ENCODE peak calls at places on chromosomes 1 and 21, in five cellular contexts. One of them, this sample, is unnamed.

GRCh38 chr1:241622708-241623107 is 17.5 kb downstream of the CHML start:
- DNase-seq in upper lobe of right lung: no peak
- DNase-seq in cardiac muscle cell: no peak
- DNase-seq in left ventricle myocardium inferior: no peak
- DNase-seq in SK-N-SH: no peak
- DNase-seq in this sample: no peak

GRCh38 chr1:183126528-183126927 is 59.5 kb upstream of the LAMC2 start:
- DNase-seq in upper lobe of right lung: no peak
- DNase-seq in cardiac muscle cell: no peak
- DNase-seq in SK-N-SH: no peak
- DNase-seq in left ventricle myocardium inferior: no peak
- DNase-seq in this sample: no peak

GRCh38 chr1:154961497-154962237 is at the start of gene PYGO2:
- DNase-seq in cardiac muscle cell: peak
- DNase-seq in left ventricle myocardium inferior: peak
- DNase-seq in upper lobe of right lung: peak
- DNase-seq in SK-N-SH: peak
- DNase-seq in this sample: peak

GRCh38 chr1:32998997-32999396 is 34.4 kb upstream of the RNF19B start:
- DNase-seq in upper lobe of right lung: no peak
- DNase-seq in SK-N-SH: no peak
- DNase-seq in cardiac muscle cell: no peak
- DNase-seq in left ventricle myocardium inferior: peak
- DNase-seq in this sample: no peak

GRCh38 chr1:244322791-244323521 is 128.8 kb downstream of the ADSS2 start:
- DNase-seq in upper lobe of right lung: no peak
- DNase-seq in SK-N-SH: no peak
- DNase-seq in cardiac muscle cell: no peak
- DNase-seq in left ventricle myocardium inferior: no peak
- DNase-seq in this sample: no peak

GRCh38 chr1:39393645-39394044 is 97.8 kb upstream of the BMP8A start:
- DNase-seq in cardiac muscle cell: no peak
- DNase-seq in upper lobe of right lung: no peak
- DNase-seq in left ventricle myocardium inferior: no peak
- DNase-seq in SK-N-SH: no peak
- DNase-seq in this sample: no peak

GRCh38 chr1:1797731-1798341 is 19.6 kb upstream of the NADK start:
- DNase-seq in upper lobe of right lung: no peak
- DNase-seq in SK-N-SH: no peak
- DNase-seq in cardiac muscle cell: no peak
- DNase-seq in left ventricle myocardium inferior: no peak
- DNase-seq in this sample: no peak

GRCh38 chr1:184590163-184590750 is 164.4 kb downstream of the EDEM3 start:
- DNase-seq in SK-N-SH: no peak
- DNase-seq in left ventricle myocardium inferior: no peak
- DNase-seq in cardiac muscle cell: no peak
- DNase-seq in upper lobe of right lung: no peak
- DNase-seq in this sample: no peak

GRCh38 chr1:118144777-118145176 is 40.3 kb downstream of the SPAG17 start:
- DNase-seq in upper lobe of right lung: no peak
- DNase-seq in SK-N-SH: no peak
- DNase-seq in cardiac muscle cell: no peak
- DNase-seq in left ventricle myocardium inferior: no peak
- DNase-seq in this sample: no peak

GRCh38 chr1:207987164-207987563 is 76.2 kb upstream of the CD34 start:
- DNase-seq in left ventricle myocardium inferior: no peak
- DNase-seq in SK-N-SH: no peak
- DNase-seq in upper lobe of right lung: no peak
- DNase-seq in cardiac muscle cell: no peak
- DNase-seq in this sample: no peak

GRCh38 chr1:194014004-194014403 is 827.6 kb upstream of the B3GALT2 start:
- DNase-seq in upper lobe of right lung: no peak
- DNase-seq in cardiac muscle cell: no peak
- DNase-seq in SK-N-SH: no peak
- DNase-seq in left ventricle myocardium inferior: no peak
- DNase-seq in this sample: no peak

GRCh38 chr21:17371470-17371869 is 141.4 kb upstream of the CXADR start:
- DNase-seq in left ventricle myocardium inferior: no peak
- DNase-seq in upper lobe of right lung: no peak
- DNase-seq in cardiac muscle cell: no peak
- DNase-seq in SK-N-SH: no peak
- DNase-seq in this sample: no peak

GRCh38 chr1:16392740-16393139 is 25.7 kb downstream of the SZRD1 start:
- DNase-seq in cardiac muscle cell: no peak
- DNase-seq in left ventricle myocardium inferior: no peak
- DNase-seq in SK-N-SH: no peak
- DNase-seq in upper lobe of right lung: no peak
- DNase-seq in this sample: no peak

GRCh38 chr1:40897499-40897898 is 35.3 kb upstream of the CITED4 start:
- DNase-seq in left ventricle myocardium inferior: no peak
- DNase-seq in cardiac muscle cell: no peak
- DNase-seq in SK-N-SH: no peak
- DNase-seq in upper lobe of right lung: no peak
- DNase-seq in this sample: no peak

GRCh38 chr21:35298757-35299156 is 249.7 kb upstream of the RUNX1 start:
- DNase-seq in upper lobe of right lung: no peak
- DNase-seq in SK-N-SH: no peak
- DNase-seq in left ventricle myocardium inferior: no peak
- DNase-seq in cardiac muscle cell: no peak
- DNase-seq in this sample: no peak

GRCh38 chr1:38680801-38681510 is 178.6 kb downstream of the RRAGC start:
- DNase-seq in upper lobe of right lung: no peak
- DNase-seq in cardiac muscle cell: peak
- DNase-seq in left ventricle myocardium inferior: no peak
- DNase-seq in SK-N-SH: no peak
- DNase-seq in this sample: no peak

GRCh38 chr1:79133703-79134258 is 127.3 kb upstream of the ADGRL4 start:
- DNase-seq in upper lobe of right lung: no peak
- DNase-seq in left ventricle myocardium inferior: no peak
- DNase-seq in cardiac muscle cell: no peak
- DNase-seq in SK-N-SH: no peak
- DNase-seq in this sample: no peak

GRCh38 chr1:226349801-226350503 is 41.0 kb upstream of the LIN9 start:
- DNase-seq in SK-N-SH: peak
- DNase-seq in upper lobe of right lung: no peak
- DNase-seq in left ventricle myocardium inferior: no peak
- DNase-seq in cardiac muscle cell: no peak
- DNase-seq in this sample: no peak

GRCh38 chr1:190679032-190679431 is 201.4 kb upstream of the BRINP3 start:
- DNase-seq in SK-N-SH: no peak
- DNase-seq in cardiac muscle cell: no peak
- DNase-seq in left ventricle myocardium inferior: no peak
- DNase-seq in upper lobe of right lung: no peak
- DNase-seq in this sample: no peak

GRCh38 chr1:32048440-32048839 is 24.3 kb upstream of the TMEM39B start:
- DNase-seq in upper lobe of right lung: no peak
- DNase-seq in cardiac muscle cell: no peak
- DNase-seq in left ventricle myocardium inferior: no peak
- DNase-seq in SK-N-SH: no peak
- DNase-seq in this sample: no peak

GRCh38 chr1:93615201-93616150 is 66.2 kb downstream of the BCAR3 start:
- DNase-seq in cardiac muscle cell: no peak
- DNase-seq in left ventricle myocardium inferior: no peak
- DNase-seq in SK-N-SH: no peak
- DNase-seq in upper lobe of right lung: no peak
- DNase-seq in this sample: no peak

GRCh38 chr1:85330206-85330605 is 53.8 kb upstream of the BCL10 start:
- DNase-seq in cardiac muscle cell: no peak
- DNase-seq in SK-N-SH: no peak
- DNase-seq in left ventricle myocardium inferior: no peak
- DNase-seq in upper lobe of right lung: no peak
- DNase-seq in this sample: no peak

GRCh38 chr1:78627321-78627720 is 7.1 kb downstream of the IFI44L start:
- DNase-seq in upper lobe of right lung: no peak
- DNase-seq in left ventricle myocardium inferior: no peak
- DNase-seq in SK-N-SH: no peak
- DNase-seq in cardiac muscle cell: no peak
- DNase-seq in this sample: no peak

GRCh38 chr21:15701845-15702244 is 27.9 kb upstream of the USP25 start:
- DNase-seq in left ventricle myocardium inferior: no peak
- DNase-seq in upper lobe of right lung: no peak
- DNase-seq in SK-N-SH: no peak
- DNase-seq in cardiac muscle cell: no peak
- DNase-seq in this sample: no peak

GRCh38 chr1:201741763-201742342 is 87.1 kb upstream of the IPO9 start:
- DNase-seq in cardiac muscle cell: no peak
- DNase-seq in SK-N-SH: no peak
- DNase-seq in upper lobe of right lung: no peak
- DNase-seq in left ventricle myocardium inferior: no peak
- DNase-seq in this sample: no peak

GRCh38 chr1:16967095-16967567 is 13.3 kb downstream of the MFAP2 start:
- DNase-seq in SK-N-SH: peak
- DNase-seq in cardiac muscle cell: no peak
- DNase-seq in upper lobe of right lung: no peak
- DNase-seq in left ventricle myocardium inferior: peak
- DNase-seq in this sample: peak

GRCh38 chr1:20590313-20590777 is 1.4 kb downstream of the CDA start:
- DNase-seq in SK-N-SH: peak
- DNase-seq in cardiac muscle cell: no peak
- DNase-seq in upper lobe of right lung: peak
- DNase-seq in left ventricle myocardium inferior: no peak
- DNase-seq in this sample: no peak

GRCh38 chr1:180791806-180792205 is 120.9 kb upstream of the KIAA1614 start:
- DNase-seq in left ventricle myocardium inferior: no peak
- DNase-seq in SK-N-SH: no peak
- DNase-seq in upper lobe of right lung: no peak
- DNase-seq in cardiac muscle cell: no peak
- DNase-seq in this sample: no peak

GRCh38 chr1:210726621-210727020 is 397.9 kb downstream of the HHAT start:
- DNase-seq in left ventricle myocardium inferior: no peak
- DNase-seq in upper lobe of right lung: no peak
- DNase-seq in SK-N-SH: no peak
- DNase-seq in cardiac muscle cell: peak
- DNase-seq in this sample: peak

GRCh38 chr21:38171723-38172344 is 85.0 kb upstream of the KCNJ15 start:
- DNase-seq in upper lobe of right lung: no peak
- DNase-seq in SK-N-SH: no peak
- DNase-seq in cardiac muscle cell: peak
- DNase-seq in left ventricle myocardium inferior: no peak
- DNase-seq in this sample: no peak
- TF ChIP-seq CTCF in upper lobe of right lung: no peak
- TF ChIP-seq CTCF in SK-N-SH: peak
- TF ChIP-seq CTCF in cardiac muscle cell: peak
- TF ChIP-seq CTCF in left ventricle myocardium inferior: no peak
- TF ChIP-seq CTCF in this sample: no peak

DNA sequence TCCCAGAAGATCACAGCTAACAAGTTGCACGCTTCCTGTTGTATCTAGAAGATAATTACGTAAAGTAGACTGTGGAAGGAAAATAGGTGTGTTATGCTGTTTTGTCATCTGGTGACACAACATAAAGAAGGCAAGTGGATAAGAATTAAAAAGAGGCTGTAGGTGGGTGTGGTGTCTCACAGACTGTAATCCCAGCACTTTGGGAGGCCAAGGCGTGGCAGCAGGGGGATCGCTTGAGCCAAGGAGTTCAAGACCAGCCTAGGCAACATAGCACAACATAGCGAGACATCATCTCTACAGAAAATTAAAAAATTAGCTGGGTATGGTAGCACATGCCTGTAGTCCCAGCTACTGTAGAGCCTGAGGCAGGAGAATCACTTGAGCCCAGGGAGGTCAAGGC is 17.9 kb upstream of the ZNF281 start:
- DNase-seq in left ventricle myocardium inferior: no peak
- DNase-seq in SK-N-SH: no peak
- DNase-seq in upper lobe of right lung: no peak
- DNase-seq in cardiac muscle cell: no peak
- DNase-seq in this sample: no peak
- TF ChIP-seq CTCF in left ventricle myocardium inferior: no peak
- TF ChIP-seq CTCF in SK-N-SH: no peak
- TF ChIP-seq CTCF in upper lobe of right lung: no peak
- TF ChIP-seq CTCF in cardiac muscle cell: no peak
- TF ChIP-seq CTCF in this sample: no peak

GRCh38 chr1:60924964-60925798 is 157.2 kb upstream of the NFIA start:
- DNase-seq in upper lobe of right lung: no peak
- DNase-seq in cardiac muscle cell: no peak
- DNase-seq in left ventricle myocardium inferior: no peak
- DNase-seq in SK-N-SH: no peak
- DNase-seq in this sample: peak
- TF ChIP-seq CTCF in upper lobe of right lung: no peak
- TF ChIP-seq CTCF in cardiac muscle cell: no peak
- TF ChIP-seq CTCF in left ventricle myocardium inferior: no peak
- TF ChIP-seq CTCF in SK-N-SH: no peak
- TF ChIP-seq CTCF in this sample: no peak

DNA sequence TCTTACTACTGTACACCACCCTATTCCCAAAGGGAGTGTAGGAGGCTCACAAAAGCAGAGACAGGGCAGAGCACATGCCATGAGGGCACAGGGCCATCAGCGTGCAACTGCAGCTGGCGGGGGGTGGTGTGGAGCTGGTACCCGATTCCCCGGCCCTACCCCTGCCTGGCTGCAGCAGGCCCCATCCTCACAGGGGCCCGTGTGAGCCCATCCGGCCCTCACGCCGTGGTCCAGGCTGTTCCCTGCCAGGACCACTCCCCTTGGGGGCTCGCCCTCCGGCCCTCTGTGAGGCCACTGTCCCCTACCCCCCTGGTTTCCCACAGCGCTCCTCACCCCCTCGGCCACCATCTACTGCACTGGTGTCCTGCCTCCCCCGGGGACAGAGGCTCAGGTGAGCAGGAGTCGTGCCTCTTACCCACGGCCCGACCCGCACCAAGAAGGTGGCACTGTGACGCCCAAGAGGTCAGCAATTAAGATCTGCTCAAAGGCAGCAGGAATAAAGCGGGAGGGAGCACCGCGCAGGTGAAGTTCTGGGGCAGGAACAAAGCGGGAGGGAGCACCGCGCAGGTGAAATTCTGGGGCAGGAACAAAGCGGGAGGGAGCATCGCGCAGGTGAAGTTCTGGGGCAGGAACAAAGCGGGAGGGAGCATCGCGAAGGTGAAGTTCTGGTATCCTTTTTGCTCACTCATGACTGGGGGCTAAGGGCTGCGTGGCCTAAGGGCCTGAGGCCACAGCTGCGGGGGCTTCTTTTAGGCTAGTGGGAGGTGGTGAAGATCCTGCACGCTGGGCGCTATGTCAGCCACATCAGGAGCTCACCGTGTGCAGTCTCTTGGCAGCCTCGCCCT is 3.9 kb downstream of the POFUT2 start:
- DNase-seq in cardiac muscle cell: no peak
- DNase-seq in SK-N-SH: no peak
- DNase-seq in left ventricle myocardium inferior: no peak
- DNase-seq in upper lobe of right lung: peak
- DNase-seq in this sample: no peak
- TF ChIP-seq CTCF in cardiac muscle cell: no peak
- TF ChIP-seq CTCF in SK-N-SH: no peak
- TF ChIP-seq CTCF in left ventricle myocardium inferior: no peak
- TF ChIP-seq CTCF in upper lobe of right lung: no peak
- TF ChIP-seq CTCF in this sample: no peak

DNA sequence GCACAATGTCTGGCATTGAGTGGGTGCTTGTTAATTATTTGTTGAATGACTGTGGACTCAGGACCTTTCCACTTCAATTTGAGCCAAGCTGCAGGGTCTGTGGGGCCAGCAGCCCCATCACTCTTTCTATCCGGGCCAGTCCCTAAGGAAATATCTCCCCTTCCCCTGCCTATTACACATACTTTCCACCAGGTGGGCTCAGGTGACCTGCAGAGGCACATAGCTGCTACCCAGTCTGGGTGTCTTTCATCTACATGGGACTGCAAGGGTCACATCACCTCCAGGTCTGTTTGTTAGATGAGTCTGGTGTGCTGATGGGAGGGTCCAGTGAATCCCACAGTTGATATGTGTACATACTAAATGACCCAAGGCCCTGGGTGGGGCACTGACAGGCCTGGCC is 59.6 kb upstream of the KDM4A start:
- DNase-seq in left ventricle myocardium inferior: no peak
- DNase-seq in upper lobe of right lung: no peak
- DNase-seq in cardiac muscle cell: no peak
- DNase-seq in SK-N-SH: peak
- DNase-seq in this sample: no peak
- TF ChIP-seq CTCF in left ventricle myocardium inferior: no peak
- TF ChIP-seq CTCF in upper lobe of right lung: no peak
- TF ChIP-seq CTCF in cardiac muscle cell: peak
- TF ChIP-seq CTCF in SK-N-SH: peak
- TF ChIP-seq CTCF in this sample: peak